ENCODE peak calls at places on chromosome 15, in eight cellular contexts. I, B, C, S, P, F, L and N are unnamed samples.

GRCh38 chr15:57048930-57049550 is 130.6 kb downstream of the TCF12 start:
- DNase-seq in I (no peak), B (no peak), C (no peak), S (no peak), P (no peak), F (no peak), L (no peak), N (no peak)

GRCh38 chr15:60869851-60870250 is 359.3 kb downstream of the RORA start:
- DNase-seq in I (no peak), B (no peak), C (no peak), S (no peak), P (no peak), F (no peak), L (no peak), N (no peak)

GRCh38 chr15:67834249-67834592 is 5.6 kb downstream of the RNU6-1 start:
- DNase-seq in I (no peak), B (no peak), C (no peak), S (no peak), P (no peak), F (no peak), L (peak), N (no peak)

GRCh38 chr15:99343836-99344551 is 92.7 kb downstream of the LRRC28 start:
- DNase-seq in I (no peak), B (no peak), C (peak), S (no peak), P (no peak), F (no peak), L (no peak), N (no peak)

GRCh38 chr15:93036922-93037321 is 52.1 kb downstream of the RGMA start:
- DNase-seq in I (no peak), B (no peak), C (no peak), S (no peak), P (no peak), F (no peak), L (no peak), N (no peak)

GRCh38 chr15:76730262-76730661 is 174.9 kb downstream of the SCAPER start:
- DNase-seq in I (no peak), B (no peak), C (no peak), S (no peak), P (no peak), F (no peak), L (no peak), N (peak)

GRCh38 chr15:86555939-86556725 is 476.5 kb downstream of the AGBL1 start:
- DNase-seq in I (no peak), B (no peak), C (peak), S (no peak), P (no peak), F (no peak), L (no peak), N (no peak)

GRCh38 chr15:39946862-39947261 is 12.9 kb downstream of the EIF2AK4 start:
- DNase-seq in I (no peak), B (no peak), C (no peak), S (no peak), P (no peak), F (no peak), L (no peak), N (peak)

GRCh38 chr15:51768018-51768417 is 16.6 kb downstream of the TMOD2 start:
- DNase-seq in I (no peak), B (no peak), C (no peak), S (no peak), P (no peak), F (no peak), L (no peak), N (no peak)